ENCODE peak calls at places on chromosomes 3 and 15, in nine cellular contexts. N, C, P, W, H, S, K, O and Z are unnamed samples.

GRCh38 chr15:95105229-95105628 is 873.9 kb downstream of the MCTP2 start:
- DNase-seq in W (no peak), N (no peak), H (peak; percentile 72), K (no peak), O (no peak), S (no peak), C (peak; percentile 75), P (no peak), Z (no peak)

GRCh38 chr3:174855002-174855401 is 4.1 kb upstream of the NAALADL2 start:
- DNase-seq in C (no peak), H (no peak), S (no peak), P (no peak), W (no peak), K (no peak), N (no peak), O (no peak), Z (no peak)

GRCh38 chr3:23264413-23264812 is 61.3 kb downstream of the UBE2E2 start:
- DNase-seq in C (peak; percentile 65), N (no peak), K (no peak), O (no peak), S (no peak), P (no peak), W (no peak), H (peak; percentile 80), Z (no peak)

GRCh38 chr3:111998661-111999641 is at the start of gene TAGLN3:
- DNase-seq in N (peak; percentile 50), H (no peak), W (no peak), C (no peak), S (no peak), K (no peak), O (peak; percentile 41), P (peak; percentile 35), Z (no peak)

GRCh38 chr3:77815467-77815866 is 775.6 kb downstream of the ROBO2 start:
- DNase-seq in N (no peak), K (no peak), P (no peak), S (no peak), C (no peak), O (no peak), H (no peak), W (no peak), Z (no peak)

GRCh38 chr3:164794099-164794498 is 284.2 kb downstream of the SI start:
- DNase-seq in K (no peak), W (no peak), P (no peak), H (no peak), C (no peak), N (no peak), O (no peak), S (no peak), Z (no peak)

GRCh38 chr3:131735121-131735520 is 232.3 kb upstream of the MRPL3 start:
- DNase-seq in N (no peak), S (no peak), K (no peak), W (no peak), P (no peak), H (no peak), C (no peak), O (no peak), Z (no peak)

GRCh38 chr3:52983336-52983807 is 62.5 kb downstream of the SFMBT1 start:
- DNase-seq in K (no peak), P (no peak), H (no peak), N (no peak), C (no peak), W (no peak), S (no peak), O (peak; percentile 66), Z (no peak)

GRCh38 chr15:59029554-59029953 is 42.1 kb downstream of the RNF111 start:
- DNase-seq in K (no peak), P (no peak), H (no peak), N (no peak), C (no peak), O (no peak), W (no peak), S (no peak), Z (no peak)